ENCODE peak calls at places on chromosomes 4 and X, in eight cellular contexts. B is naive thymus-derived CD4-positive, alpha-beta T cell; Q is heart right ventricle; M is aorta; J is cardiac muscle cell; N is mammary epithelial cell; Y is hepatocyte; A is right lobe of liver. T is an unnamed sample.

GRCh38 chr4:8874896-8875680 is 3.4 kb upstream of the HMX1 start:
- DNase-seq in M (no peak), N (no peak), Q (no peak), Y (no peak), J (no peak), B (no peak), A (no peak), T (peak)

GRCh38 chr4:184282251-184282713 is 64.6 kb upstream of the ENPP6 start:
- DNase-seq in M (no peak), Q (no peak), N (peak), B (peak), J (no peak), A (peak), Y (peak), T (peak)

GRCh38 chr4:72975488-72975784 is 94.1 kb downstream of the COX18 start:
- DNase-seq in J (peak), N (no peak), Q (no peak), Y (no peak), M (no peak), A (no peak), B (no peak), T (no peak)

GRCh38 chr4:148225639-148226038 is 216.6 kb downstream of the NR3C2 start:
- DNase-seq in Y (no peak), M (no peak), N (no peak), J (no peak), B (no peak), Q (no peak), A (no peak), T (no peak)

GRCh38 chr4:18318682-18319410 is 297.3 kb upstream of the LCORL start:
- DNase-seq in Q (peak), B (no peak), M (no peak), Y (no peak), J (peak), N (no peak), A (peak), T (no peak)

GRCh38 chrX:103073442-103073841 is 9.5 kb upstream of the BEX1 start:
- DNase-seq in Y (no peak), N (no peak), A (no peak), Q (no peak), J (peak), M (no peak), B (no peak), T (no peak)

GRCh38 chr4:113117346-113117677 is 67.9 kb downstream of the ANK2 start:
- DNase-seq in M (no peak), N (no peak), A (no peak), Y (no peak), Q (no peak), B (no peak), J (no peak), T (no peak)

GRCh38 chr4:177005801-177006230 is 213.1 kb upstream of the VEGFC start:
- DNase-seq in A (no peak), J (peak), Q (no peak), B (no peak), M (no peak), Y (no peak), N (peak), T (no peak)

GRCh38 chr4:124757121-124757520 is 44.6 kb upstream of the ANKRD50 start:
- DNase-seq in Q (no peak), A (no peak), M (no peak), N (peak), J (no peak), Y (no peak), B (no peak), T (no peak)

GRCh38 chrX:108091266-108091877 is at the start of the genes ATG4A and PSMD10:
- DNase-seq in J (peak), N (peak), Q (peak), B (peak), Y (peak), A (peak), M (peak), T (peak)

GRCh38 chrX:130165181-130165702 is 399 bp downstream of the AIFM1 start:
- DNase-seq in B (no peak), N (no peak), A (no peak), J (peak), Y (no peak), M (no peak), Q (no peak), T (no peak)

GRCh38 chr4:77044458-77045124 is 31.2 kb downstream of the CCNI start:
- DNase-seq in N (peak), B (peak), Q (no peak), J (peak), A (no peak), Y (peak), M (no peak), T (peak)

GRCh38 chrX:129984196-129984962 is 1.9 kb downstream of the BCORL1 start:
- DNase-seq in J (peak), A (peak), Q (peak), N (no peak), M (peak), B (peak), Y (peak), T (peak)

GRCh38 chr4:16496501-16496900 is 270.2 kb upstream of the TAPT1 start:
- DNase-seq in Q (no peak), Y (no peak), M (no peak), B (no peak), A (no peak), N (no peak), J (peak), T (no peak)

GRCh38 chrX:132741706-132742105 is 216.7 kb downstream of the HS6ST2 start:
- DNase-seq in B (no peak), N (no peak), J (no peak), Q (no peak), A (no peak), Y (no peak), M (no peak), T (no peak)

GRCh38 chrX:139702658-139703057 is 5.3 kb downstream of the MCF2 start:
- DNase-seq in A (no peak), J (no peak), Q (no peak), M (no peak), B (no peak), Y (no peak), N (no peak), T (no peak)

GRCh38 chr4:7390906-7391636 is 43.7 kb downstream of the PSAPL1 start:
- DNase-seq in J (no peak), Y (no peak), N (no peak), M (peak), A (no peak), B (no peak), Q (no peak), T (no peak)

DNA sequence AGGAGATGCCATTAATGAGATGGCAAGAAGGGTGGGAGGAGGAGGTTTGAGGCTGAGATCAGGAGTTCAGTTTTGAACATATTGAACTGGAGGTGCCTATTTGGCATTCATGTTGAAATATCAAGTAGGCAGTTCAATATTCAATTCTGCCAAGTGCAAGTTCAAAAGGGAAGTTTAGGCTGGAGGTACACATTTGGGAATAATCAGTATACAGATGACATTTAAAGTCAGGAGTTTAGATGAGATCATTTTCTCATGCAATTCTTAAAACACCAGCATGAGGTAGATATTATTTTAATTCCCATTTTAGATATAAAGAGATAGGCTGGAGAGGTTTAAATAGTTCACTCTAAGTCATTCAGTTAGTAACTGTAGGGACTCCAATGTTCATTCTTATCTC is 26.1 kb downstream of the COQ2 start:
- DNase-seq in A (no peak), Y (no peak), M (no peak), N (no peak), B (no peak), J (no peak), Q (no peak), T (no peak)
- H3K4me3 ChIP-seq in A (no peak), Y (no peak), M (no peak), N (no peak), B (no peak), J (no peak), Q (no peak), T (no peak)

GRCh38 chr4:136803430-136803829 is 728.9 kb downstream of the PCDH18 start:
- DNase-seq in J (no peak), Y (no peak), N (no peak), Q (no peak), A (no peak), B (no peak), M (no peak), T (no peak)

GRCh38 chr4:136810626-136811025 is 721.7 kb downstream of the PCDH18 start:
- DNase-seq in Q (no peak), M (no peak), N (no peak), Y (no peak), B (no peak), A (no peak), J (no peak), T (no peak)

GRCh38 chr4:136805582-136805981 is 726.7 kb downstream of the PCDH18 start:
- DNase-seq in B (no peak), Q (no peak), Y (no peak), J (no peak), A (no peak), M (no peak), N (no peak), T (no peak)
- H3K4me3 ChIP-seq in B (no peak), Q (no peak), Y (no peak), J (no peak), A (no peak), M (no peak), N (no peak), T (no peak)

GRCh38 chr4:188032170-188032569 is 36.6 kb downstream of the ZFP42 start:
- DNase-seq in N (no peak), Q (no peak), M (no peak), B (no peak), A (no peak), J (no peak), Y (no peak), T (no peak)
- H3K4me3 ChIP-seq in N (no peak), Q (no peak), M (no peak), B (no peak), A (no peak), J (no peak), Y (no peak), T (no peak)

GRCh38 chrX:10017866-10018265 is 50.7 kb downstream of the CLDN34 start:
- DNase-seq in J (peak), B (no peak), Y (peak), Q (no peak), M (no peak), N (peak), A (no peak), T (no peak)
- H3K4me3 ChIP-seq in J (no peak), B (no peak), Y (no peak), Q (no peak), M (no peak), N (peak), A (no peak), T (no peak)

GRCh38 chr4:168817418-168817817 is 192.6 kb downstream of the CBR4 start:
- DNase-seq in J (peak), Y (no peak), B (no peak), Q (no peak), N (no peak), M (no peak), A (no peak), T (no peak)
- H3K4me3 ChIP-seq in J (no peak), Y (peak), B (no peak), Q (no peak), N (no peak), M (peak), A (no peak), T (no peak)

GRCh38 chr4:143420227-143420626 is 83.6 kb downstream of the GAB1 start:
- DNase-seq in Q (no peak), M (no peak), A (no peak), B (no peak), J (no peak), Y (no peak), N (no peak), T (no peak)
- H3K4me3 ChIP-seq in Q (no peak), M (no peak), A (no peak), B (no peak), J (no peak), Y (no peak), N (no peak), T (no peak)

GRCh38 chrX:40106677-40107290 is 9.0 kb upstream of the BCOR start:
- DNase-seq in M (no peak), B (no peak), Q (peak), Y (no peak), A (no peak), J (no peak), N (no peak), T (no peak)
- H3K4me3 ChIP-seq in M (peak), B (peak), Q (peak), Y (peak), A (peak), J (peak), N (peak), T (peak)

DNA sequence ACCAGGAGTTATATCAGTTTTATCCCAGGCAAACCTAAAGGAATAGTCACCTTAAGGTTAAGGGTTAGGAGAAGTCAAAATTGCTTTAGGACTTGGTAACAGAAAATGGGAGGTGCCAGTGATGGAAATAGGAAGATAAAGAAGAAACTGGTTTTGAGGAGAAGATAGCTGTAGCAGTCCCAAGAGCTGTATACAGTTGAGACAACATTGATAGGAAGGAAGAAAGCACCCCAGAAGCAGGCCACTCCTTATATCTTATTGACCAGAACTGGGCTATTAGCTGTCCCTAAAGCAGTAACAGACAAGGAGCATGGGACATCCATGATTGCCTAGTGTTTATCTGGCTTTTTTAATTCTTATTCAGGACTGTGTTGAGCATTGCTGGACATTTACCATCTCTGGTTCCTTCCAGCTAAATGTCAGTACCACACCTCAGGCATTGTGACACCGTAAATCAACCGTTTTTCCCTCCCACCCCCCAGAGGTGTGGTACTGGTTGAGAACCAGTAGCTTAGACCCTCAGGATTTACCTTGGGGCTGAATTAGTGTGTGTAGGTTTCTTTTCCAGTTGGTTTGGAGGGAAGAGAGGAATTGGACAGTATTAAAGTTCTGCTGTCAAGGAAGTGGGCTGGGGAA is 2.0 kb upstream of the PGRMC2 start:
- DNase-seq in J (no peak), M (no peak), Y (no peak), B (no peak), Q (no peak), N (no peak), A (no peak), T (no peak)
- H3K4me3 ChIP-seq in J (no peak), M (no peak), Y (no peak), B (no peak), Q (no peak), N (no peak), A (no peak), T (peak)

DNA sequence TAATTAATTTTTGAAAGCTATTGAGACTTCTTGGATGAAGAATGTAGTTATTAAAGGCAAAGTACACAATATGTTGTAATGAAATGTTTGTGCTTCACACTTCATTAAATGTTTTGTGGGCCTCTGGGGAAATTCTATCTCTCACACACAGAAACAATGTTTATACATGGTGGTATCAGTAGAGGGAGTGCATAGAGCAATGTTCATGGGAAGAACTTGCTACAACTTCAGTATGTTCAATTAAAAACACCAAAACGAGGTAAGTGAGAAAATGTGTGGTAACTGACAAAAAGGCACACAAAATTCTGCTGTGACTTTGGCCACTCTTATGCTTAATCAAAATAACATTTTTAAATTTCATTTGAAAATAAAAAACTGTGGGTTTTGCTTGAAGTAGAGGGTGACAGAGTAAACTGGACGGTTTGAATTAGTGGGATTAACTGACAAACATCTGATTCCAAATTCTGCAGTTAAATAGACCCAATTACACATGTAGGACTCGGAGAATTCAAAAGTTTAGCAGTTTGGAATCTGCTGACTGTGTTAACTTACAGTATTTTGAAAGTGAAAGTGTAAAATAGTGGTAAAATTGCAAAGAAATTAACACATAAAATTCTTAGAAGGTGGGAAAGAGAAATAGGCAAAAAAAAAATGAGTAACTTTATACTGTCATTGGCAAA is 111.4 kb upstream of the TTC29 start:
- DNase-seq in N (no peak), J (peak), Y (no peak), A (no peak), Q (no peak), M (no peak), B (peak), T (no peak)
- H3K4me3 ChIP-seq in N (peak), J (no peak), Y (peak), A (peak), Q (peak), M (peak), B (peak), T (peak)

DNA sequence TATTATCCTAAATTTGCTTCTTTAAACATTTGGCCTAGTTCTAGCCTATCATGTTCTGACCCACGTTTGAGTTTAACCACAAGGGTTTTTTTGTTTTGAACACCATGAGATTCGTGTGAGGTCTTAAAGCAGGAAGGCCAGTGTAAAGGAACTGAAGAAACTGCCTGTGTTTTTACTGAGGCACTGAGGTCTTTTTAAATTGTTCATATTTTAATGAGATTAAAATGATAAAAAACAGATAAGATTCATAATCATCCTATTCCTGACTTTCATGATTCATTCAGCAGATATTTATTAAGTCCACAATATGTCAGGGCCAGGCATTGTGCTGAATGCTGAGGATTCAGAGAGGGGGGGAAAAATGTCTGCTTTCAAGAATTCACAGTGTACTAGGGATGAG is 3.2 kb downstream of the RPS6KA3 start:
- DNase-seq in M (no peak), J (peak), N (peak), Q (no peak), A (no peak), Y (no peak), B (peak), T (peak)
- H3K4me3 ChIP-seq in M (no peak), J (no peak), N (no peak), Q (no peak), A (no peak), Y (no peak), B (peak), T (peak)